ENCODE peak calls at places on chromosomes 13 and 19, in nine cellular contexts. One of them, this sample, is unnamed.

GRCh38 chr13:83503424-83503823 is 378.9 kb downstream of the SLITRK1 start:
- DNase-seq in T follicular helper cell: no peak
- DNase-seq in A549: no peak
- DNase-seq in suprapubic skin: no peak
- DNase-seq in Calu3: no peak
- DNase-seq in fibroblast of gingiva: peak
- DNase-seq in mesenteric fat pad: no peak
- DNase-seq in hepatic stellate cell: no peak
- DNase-seq in body of pancreas: no peak
- DNase-seq in this sample: no peak

GRCh38 chr13:31477961-31478360 is 261.4 kb upstream of the RXFP2 start:
- DNase-seq in T follicular helper cell: no peak
- DNase-seq in A549: no peak
- DNase-seq in suprapubic skin: no peak
- DNase-seq in Calu3: no peak
- DNase-seq in fibroblast of gingiva: peak
- DNase-seq in mesenteric fat pad: no peak
- DNase-seq in hepatic stellate cell: peak
- DNase-seq in body of pancreas: no peak
- DNase-seq in this sample: no peak

GRCh38 chr19:18460313-18460712 is 22.4 kb upstream of the ISYNA1 start:
- DNase-seq in T follicular helper cell: no peak
- DNase-seq in A549: no peak
- DNase-seq in suprapubic skin: no peak
- DNase-seq in Calu3: no peak
- DNase-seq in fibroblast of gingiva: peak
- DNase-seq in mesenteric fat pad: peak
- DNase-seq in hepatic stellate cell: peak
- DNase-seq in body of pancreas: peak
- DNase-seq in this sample: no peak

GRCh38 chr13:51921790-51922740 is 60.3 kb downstream of the CCDC70 start:
- DNase-seq in T follicular helper cell: no peak
- DNase-seq in A549: no peak
- DNase-seq in suprapubic skin: peak
- DNase-seq in Calu3: no peak
- DNase-seq in fibroblast of gingiva: no peak
- DNase-seq in mesenteric fat pad: no peak
- DNase-seq in hepatic stellate cell: no peak
- DNase-seq in body of pancreas: no peak
- DNase-seq in this sample: no peak

GRCh38 chr19:58021541-58022282 is 12.1 kb upstream of the ZSCAN1 start:
- DNase-seq in T follicular helper cell: peak
- DNase-seq in A549: peak
- DNase-seq in suprapubic skin: no peak
- DNase-seq in Calu3: no peak
- DNase-seq in fibroblast of gingiva: peak
- DNase-seq in mesenteric fat pad: no peak
- DNase-seq in hepatic stellate cell: peak
- DNase-seq in body of pancreas: peak
- DNase-seq in this sample: no peak

GRCh38 chr13:48486362-48486761 is 46.5 kb downstream of the RCBTB2 start:
- DNase-seq in T follicular helper cell: no peak
- DNase-seq in A549: no peak
- DNase-seq in suprapubic skin: no peak
- DNase-seq in Calu3: no peak
- DNase-seq in fibroblast of gingiva: no peak
- DNase-seq in mesenteric fat pad: no peak
- DNase-seq in hepatic stellate cell: no peak
- DNase-seq in body of pancreas: no peak
- DNase-seq in this sample: no peak

GRCh38 chr13:37446503-37446902 is 152.1 kb downstream of the POSTN start:
- DNase-seq in T follicular helper cell: no peak
- DNase-seq in A549: no peak
- DNase-seq in suprapubic skin: no peak
- DNase-seq in Calu3: no peak
- DNase-seq in fibroblast of gingiva: peak
- DNase-seq in mesenteric fat pad: no peak
- DNase-seq in hepatic stellate cell: peak
- DNase-seq in body of pancreas: peak
- DNase-seq in this sample: no peak

GRCh38 chr19:45526143-45526542 is 18.9 kb downstream of the VASP start:
- DNase-seq in T follicular helper cell: no peak
- DNase-seq in A549: peak
- DNase-seq in suprapubic skin: no peak
- DNase-seq in Calu3: peak
- DNase-seq in fibroblast of gingiva: peak
- DNase-seq in mesenteric fat pad: no peak
- DNase-seq in hepatic stellate cell: peak
- DNase-seq in body of pancreas: peak
- DNase-seq in this sample: no peak

GRCh38 chr19:51531349-51532315 is at the start of gene SIGLEC6:
- DNase-seq in T follicular helper cell: no peak
- DNase-seq in A549: no peak
- DNase-seq in suprapubic skin: no peak
- DNase-seq in Calu3: no peak
- DNase-seq in fibroblast of gingiva: no peak
- DNase-seq in mesenteric fat pad: peak
- DNase-seq in hepatic stellate cell: no peak
- DNase-seq in body of pancreas: peak
- DNase-seq in this sample: peak